ENCODE peak calls at places on chromosome 22, in four cellular contexts. T is GM12878, Q is K562, W is HepG2. A is an unnamed sample.

GRCh38 chr22:21754523-21755128 is 19.0 kb upstream of the YPEL1 start:
- DNase-seq in T (no peak), Q (peak; percentile 100), W (no peak), A (no peak)

GRCh38 chr22:36659762-36660509 is 43.6 kb downstream of the CACNG2 start:
- DNase-seq in T (no peak), Q (peak; percentile 85), W (peak; percentile 91), A (no peak)

GRCh38 chr22:48592488-48592887 is 1235.2 kb downstream of the BRD1 start:
- DNase-seq in T (no peak), Q (no peak), W (no peak), A (no peak)

GRCh38 chr22:24698266-24698926 is 76.1 kb downstream of the PIWIL3 start:
- DNase-seq in T (no peak), Q (no peak), W (no peak), A (no peak)

GRCh38 chr22:32281092-32281491 is 25.9 kb upstream of the SLC5A4 start:
- DNase-seq in T (no peak), Q (no peak), W (no peak), A (no peak)

GRCh38 chr22:30802202-30803166 is 107.8 kb downstream of the OSBP2 start:
- DNase-seq in T (no peak), Q (peak; percentile 89), W (peak; percentile 77), A (peak; percentile 92)

GRCh38 chr22:36277482-36278291 is 24.8 kb downstream of the APOL1 start:
- DNase-seq in T (no peak), Q (peak; percentile 66), W (peak; percentile 61), A (peak; percentile 74)

GRCh38 chr22:18952022-18952421 is 15.9 kb upstream of the PRODH start:
- DNase-seq in T (no peak), Q (no peak), W (no peak), A (no peak)

GRCh38 chr22:40441761-40442364 is 71.5 kb downstream of the SGSM3 start:
- DNase-seq in T (no peak), Q (no peak), W (no peak), A (no peak)

GRCh38 chr22:22210375-22210774 is 34.2 kb upstream of the VPREB1 start:
- DNase-seq in T (no peak), Q (no peak), W (no peak), A (no peak)

GRCh38 chr22:33553493-33553892 is 366.8 kb downstream of the LARGE1 start:
- DNase-seq in T (no peak), Q (no peak), W (no peak), A (no peak)

GRCh38 chr22:20434264-20434751 is 3.3 kb downstream of the SCARF2 start:
- DNase-seq in T (no peak), Q (no peak), W (no peak), A (no peak)

GRCh38 chr22:25482868-25483639 is 81.4 kb upstream of the GRK3 start:
- DNase-seq in T (no peak), Q (no peak), W (no peak), A (no peak)

GRCh38 chr22:31891366-31892079 is 52.8 kb upstream of the YWHAH start:
- DNase-seq in T (no peak), Q (peak; percentile 22), W (no peak), A (no peak)

GRCh38 chr22:33867118-33867863 is 53.0 kb downstream of the LARGE1 start:
- DNase-seq in T (no peak), Q (no peak), W (peak; percentile 48), A (no peak)

GRCh38 chr22:22779213-22779612 is 108.4 kb upstream of the IGLL5 start:
- DNase-seq in T (no peak), Q (no peak), W (no peak), A (no peak)

GRCh38 chr22:26918236-26918635 is 260.8 kb downstream of the MIAT start:
- DNase-seq in T (no peak), Q (no peak), W (no peak), A (no peak)

GRCh38 chr22:43151251-43152000 is at the start of gene TSPO:
- DNase-seq in T (no peak), Q (peak; percentile 84), W (no peak), A (no peak)

GRCh38 chr22:46087816-46088277 is 62.5 kb upstream of the PPARA start:
- DNase-seq in T (no peak), Q (peak; percentile 73), W (no peak), A (peak; percentile 44)

GRCh38 chr22:36360871-36361383 is 26.8 kb downstream of the MYH9 start:
- DNase-seq in T (no peak), Q (no peak), W (no peak), A (no peak)

GRCh38 chr22:19766506-19767426 is 6.2 kb downstream of the TBX1 start:
- DNase-seq in T (no peak), Q (peak; percentile 84), W (no peak), A (peak; percentile 73)

GRCh38 chr22:23696326-23696851 is 5.6 kb downstream of the RGL4 start:
- DNase-seq in T (peak; percentile 33), Q (no peak), W (no peak), A (no peak)

GRCh38 chr22:30290679-30291333 is 1.5 kb upstream of the CASTOR1 start:
- DNase-seq in T (no peak), Q (no peak), W (peak; percentile 63), A (no peak)

GRCh38 chr22:46300491-46300890 is 3.8 kb downstream of the GTSE1 start:
- DNase-seq in T (no peak), Q (no peak), W (no peak), A (no peak)

GRCh38 chr22:19710769-19711106 is 3.6 kb upstream of the SEPTIN5 start:
- DNase-seq in T (no peak), Q (no peak), W (no peak), A (peak; percentile 8)

GRCh38 chr22:21677606-21678443 is 12.0 kb downstream of the PPIL2 start:
- DNase-seq in T (no peak), Q (no peak), W (peak; percentile 91), A (no peak)

GRCh38 chr22:20141186-20142077 is 9.4 kb downstream of the CCDC188 start:
- DNase-seq in T (no peak), Q (no peak), W (no peak), A (no peak)

GRCh38 chr22:21569459-21570161 is 2.1 kb downstream of the UBE2L3 start:
- DNase-seq in T (no peak), Q (no peak), W (no peak), A (no peak)

GRCh38 chr22:46226577-46226976 is 23.5 kb downstream of the CDPF1 start:
- DNase-seq in T (no peak), Q (no peak), W (no peak), A (no peak)

DNA sequence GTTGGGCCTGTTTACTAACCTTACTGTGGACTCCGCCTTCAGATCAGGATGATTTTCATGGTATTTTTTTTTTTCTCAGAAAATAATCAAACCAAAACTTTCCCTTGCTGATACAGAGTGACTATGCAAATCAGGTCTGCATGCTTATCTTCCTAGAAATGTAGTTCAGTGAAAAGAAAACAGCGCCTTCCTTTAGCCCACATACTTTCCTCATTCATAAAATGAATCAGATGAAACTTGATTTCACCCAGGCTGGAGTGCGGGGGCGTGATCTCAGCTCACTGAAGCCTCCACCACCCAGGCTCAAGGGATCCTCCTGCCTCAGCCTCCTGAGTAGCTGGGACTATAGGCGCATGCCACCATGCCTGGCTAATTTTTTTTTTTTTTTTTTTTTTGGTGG is 26.0 kb downstream of the ZNRF3 start:
- DNase-seq in T (peak; percentile 57), Q (peak; percentile 22), W (no peak), A (no peak)
- TF ChIP-seq TCF7 in T (peak; percentile 13), Q (no peak), W (no peak), A (no peak)

DNA sequence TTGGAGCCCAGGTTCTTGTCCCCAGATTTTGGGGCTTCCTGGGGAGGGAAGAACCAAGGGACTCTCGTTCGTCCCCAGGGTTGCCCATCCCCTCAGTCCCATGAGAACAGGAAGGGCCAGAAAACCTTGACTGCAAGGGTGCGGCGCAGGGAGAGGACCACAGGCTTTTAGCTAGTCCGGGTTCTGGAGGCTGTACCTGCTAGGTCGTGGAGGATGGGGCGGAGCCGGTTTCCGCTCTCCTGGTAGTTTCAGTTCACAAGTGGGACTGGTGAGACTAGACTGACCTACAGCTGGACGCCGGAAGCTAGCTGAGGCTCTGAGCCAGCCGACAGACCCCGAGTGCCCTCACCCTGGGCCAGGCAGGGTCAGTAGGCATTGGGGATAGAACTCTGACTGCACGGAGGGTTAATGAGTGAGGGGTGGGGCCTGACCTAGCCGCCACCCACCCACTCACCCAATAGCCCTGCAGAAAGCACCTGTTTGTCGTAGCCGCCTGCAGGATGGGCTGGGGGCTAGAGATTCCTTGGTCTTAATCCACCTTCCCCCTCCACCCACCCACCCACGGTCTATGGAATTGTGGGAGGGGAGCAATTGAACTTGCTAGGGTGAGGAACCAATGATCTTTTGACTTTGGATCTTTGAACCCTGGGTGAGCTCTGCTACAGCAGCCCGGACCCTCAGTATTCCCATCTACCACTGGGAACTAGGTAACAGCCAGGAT is 1.5 kb downstream of the MAFF start:
- DNase-seq in T (no peak), Q (peak; percentile 30), W (peak; percentile 46), A (peak; percentile 56)
- TF ChIP-seq SP1 in T (no peak), Q (no peak), W (peak; percentile 12), A (no peak)

DNA sequence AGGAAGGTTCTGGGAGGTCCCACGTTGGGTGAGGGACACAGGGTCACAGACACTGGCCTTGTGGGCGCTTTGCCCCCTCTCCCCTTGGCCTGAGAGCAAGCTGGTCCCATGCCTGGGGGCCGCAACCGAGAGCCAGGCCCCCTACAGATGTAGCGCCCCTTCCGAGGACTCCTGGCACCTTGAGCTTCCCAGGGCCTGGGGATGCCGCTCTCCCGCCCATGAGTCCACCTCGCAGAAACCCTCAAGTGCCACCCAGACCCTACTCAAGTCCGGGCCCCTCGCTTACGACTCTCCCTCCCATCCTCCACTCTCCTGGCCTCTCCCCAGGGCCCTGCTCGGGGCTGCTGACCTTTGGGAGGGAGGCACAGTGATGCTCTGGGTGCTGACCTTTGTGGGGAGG is 204.0 kb downstream of the BRD1 start:
- DNase-seq in T (no peak), Q (no peak), W (no peak), A (no peak)
- TF ChIP-seq ATF3 in T (no peak), Q (no peak), W (no peak), A (no peak)

GRCh38 chr22:41917906-41918791 is 3.3 kb upstream of the SHISA8 start:
- DNase-seq in T (no peak), Q (no peak), W (no peak), A (no peak)

GRCh38 chr22:41920271-41920976 is 5.5 kb upstream of the SHISA8 start:
- DNase-seq in T (no peak), Q (no peak), W (no peak), A (no peak)

GRCh38 chr22:41916745-41917358 is 2.0 kb upstream of the SHISA8 start:
- DNase-seq in T (no peak), Q (no peak), W (no peak), A (no peak)

GRCh38 chr22:41917375-41917905 is 2.6 kb upstream of the SHISA8 start:
- DNase-seq in T (no peak), Q (no peak), W (no peak), A (no peak)

DNA sequence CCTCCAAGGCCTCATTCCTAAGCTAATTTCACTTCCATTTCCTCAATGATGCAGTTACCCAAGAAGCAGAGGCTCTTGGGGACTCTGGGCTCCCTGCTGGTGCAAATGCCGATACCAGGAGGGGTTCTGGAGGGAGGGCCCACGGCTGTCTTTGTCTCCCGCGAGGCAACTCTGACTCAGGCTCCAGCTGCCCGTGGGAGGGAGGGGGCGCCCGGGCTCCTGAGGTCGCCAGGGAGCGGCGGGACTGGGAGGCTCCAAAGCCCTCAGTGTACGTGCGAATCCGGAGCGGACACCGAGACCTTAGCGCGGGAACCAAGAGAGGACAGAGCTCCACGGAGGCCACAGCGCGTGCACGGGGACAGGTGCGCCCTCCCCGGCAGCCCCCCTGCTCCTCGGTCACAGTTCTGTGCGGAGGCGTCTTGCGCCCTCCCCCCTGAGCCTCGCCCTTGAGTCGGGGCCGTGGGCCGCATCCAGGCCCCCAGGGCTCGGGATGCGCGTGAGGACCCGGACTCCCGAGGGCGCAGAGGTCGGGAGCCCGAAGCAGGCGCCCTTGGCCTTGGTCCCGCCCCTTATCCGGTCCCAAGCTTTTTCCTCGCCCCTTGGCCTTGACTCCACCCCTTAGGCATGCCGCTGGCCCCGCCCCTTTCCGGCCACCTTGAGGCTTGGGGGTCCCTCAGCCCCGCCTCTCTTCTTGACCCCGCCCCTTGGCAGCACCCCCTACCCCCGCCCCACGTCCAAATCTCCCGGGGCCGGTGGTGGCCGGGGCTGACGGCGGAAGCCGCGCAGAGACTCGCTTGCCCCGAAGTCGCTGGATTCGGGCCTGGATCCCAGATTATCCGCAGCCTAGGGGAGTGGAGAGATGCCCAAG is 4.7 kb upstream of the SHISA8 start:
- DNase-seq in T (peak; percentile 71), Q (peak; percentile 70), W (no peak), A (peak; percentile 96)
- TF ChIP-seq TCF7 in T (no peak), Q (no peak), W (no peak), A (no peak)